ENCODE peak calls at places on chromosome 2, in five cellular contexts. S is islet precursor cell, W is foreskin fibroblast, N is ACHN, D is WTC11. C is an unnamed sample.

GRCh38 chr2:11080253-11081115 is 74.8 kb upstream of the SLC66A3 start:
- DNase-seq in D (no peak), S (peak; percentile 62), W (no peak), N (no peak), C (no peak)

GRCh38 chr2:39150890-39151497 is 30.1 kb upstream of the SOS1 start:
- DNase-seq in D (no peak), N (no peak), S (no peak), W (peak; percentile 63), C (no peak)

GRCh38 chr2:97936199-97936598 is 59.5 kb downstream of the TMEM131 start:
- DNase-seq in S (peak; percentile 93), N (no peak), D (peak; percentile 69), W (no peak), C (peak; percentile 61)

GRCh38 chr2:218402911-218403411 is 3.3 kb downstream of the CTDSP1 start:
- DNase-seq in S (no peak), N (no peak), D (no peak), W (no peak), C (no peak)

GRCh38 chr2:185676316-185676715 is 62.3 kb upstream of the FSIP2 start:
- DNase-seq in S (no peak), N (no peak), W (no peak), D (no peak), C (no peak)

GRCh38 chr2:187525164-187525900 is 28.9 kb downstream of the TFPI start:
- DNase-seq in W (no peak), D (no peak), N (no peak), S (no peak), C (no peak)

GRCh38 chr2:86300496-86300895 is 36.9 kb downstream of the REEP1 start:
- DNase-seq in W (no peak), D (no peak), N (no peak), S (peak; percentile 56), C (no peak)

GRCh38 chr2:73291093-73291460 is 2.3 kb downstream of the EGR4 start:
- DNase-seq in D (peak; percentile 81), S (peak; percentile 85), N (peak; percentile 73), W (peak; percentile 80), C (peak; percentile 84)

GRCh38 chr2:42941633-42942176 is 149.3 kb upstream of the HAAO start:
- DNase-seq in S (no peak), W (no peak), D (no peak), N (no peak), C (no peak)

GRCh38 chr2:185979546-185980071 is 241.0 kb downstream of the FSIP2 start:
- DNase-seq in N (no peak), D (peak; percentile 15), W (peak; percentile 33), S (no peak), C (no peak)

GRCh38 chr2:201661366-201661765 is 18.1 kb upstream of the TMEM237 start:
- DNase-seq in W (no peak), N (no peak), D (no peak), S (no peak), C (no peak)

GRCh38 chr2:60331106-60331809 is 222.2 kb downstream of the BCL11A start:
- DNase-seq in N (no peak), D (no peak), W (no peak), S (no peak), C (no peak)

GRCh38 chr2:40148344-40148743 is 303.5 kb downstream of the SLC8A1 start:
- DNase-seq in D (no peak), S (no peak), W (no peak), N (no peak), C (no peak)

GRCh38 chr2:134405641-134406081 is 151.8 kb downstream of the MGAT5 start:
- DNase-seq in D (no peak), S (no peak), W (peak; percentile 65), N (no peak), C (no peak)

GRCh38 chr2:121004950-121005349 is 269.3 kb downstream of the GLI2 start:
- DNase-seq in D (no peak), N (no peak), S (peak; percentile 75), W (no peak), C (no peak)

GRCh38 chr2:239245107-239245506 is 155.7 kb downstream of the HDAC4 start:
- DNase-seq in D (no peak), S (peak; percentile 43), N (no peak), W (no peak), C (no peak)

GRCh38 chr2:134181219-134181618 is 72.7 kb upstream of the MGAT5 start:
- DNase-seq in D (no peak), S (no peak), N (no peak), W (no peak), C (no peak)

GRCh38 chr2:223925106-223925505 is 20.0 kb downstream of the WDFY1 start:
- DNase-seq in D (no peak), W (peak; percentile 80), N (no peak), S (no peak), C (no peak)

GRCh38 chr2:7378642-7379041 is 461.4 kb downstream of the RNF144A start:
- DNase-seq in W (no peak), N (no peak), S (no peak), D (no peak), C (no peak)

GRCh38 chr2:149047118-149047517 is 8.6 kb downstream of the LYPD6B start:
- DNase-seq in D (no peak), N (no peak), S (no peak), W (no peak), C (no peak)

GRCh38 chr2:65416945-65417344 is 15.5 kb downstream of the SPRED2 start:
- DNase-seq in D (no peak), N (no peak), S (no peak), W (no peak), C (no peak)

GRCh38 chr2:209721497-209721896 is 50.1 kb upstream of the UNC80 start:
- DNase-seq in S (no peak), W (peak; percentile 71), N (no peak), D (no peak), C (no peak)

GRCh38 chr2:109295781-109296117 is 166.7 kb downstream of the SH3RF3 start:
- DNase-seq in S (no peak), D (no peak), W (no peak), N (no peak), C (no peak)

GRCh38 chr2:205646680-205647079 is 35.6 kb upstream of the NRP2 start:
- DNase-seq in W (no peak), S (no peak), D (no peak), N (no peak), C (no peak)

GRCh38 chr2:239002591-239002959 is 154.7 kb downstream of the TWIST2 start:
- DNase-seq in D (no peak), N (no peak), W (no peak), S (peak; percentile 34), C (no peak)

GRCh38 chr2:17518212-17519154 is at the start of gene RAD51AP2:
- DNase-seq in S (peak; percentile 98), D (peak; percentile 82), W (peak; percentile 89), N (peak; percentile 61), C (peak; percentile 88)

GRCh38 chr2:54876764-54877163 is 153.3 kb downstream of the EML6 start:
- DNase-seq in D (no peak), S (no peak), N (no peak), W (no peak), C (no peak)

GRCh38 chr2:643761-644160 is 33.4 kb downstream of the TMEM18 start:
- DNase-seq in D (no peak), S (no peak), W (no peak), N (no peak), C (no peak)

GRCh38 chr2:38556007-38556801 is 46.5 kb downstream of the HNRNPLL start:
- DNase-seq in N (no peak), W (no peak), S (no peak), D (no peak), C (no peak)

GRCh38 chr2:174121612-174122011 is 126.7 kb downstream of the OLA1 start:
- DNase-seq in N (no peak), S (peak; percentile 75), W (no peak), D (no peak), C (no peak)

GRCh38 chr2:126970583-126970982 is 71.9 kb downstream of the TEX51 start:
- DNase-seq in W (no peak), S (peak; percentile 74), N (no peak), D (no peak), C (peak; percentile 36)

GRCh38 chr2:226661789-226662545 is 137.7 kb downstream of the IRS1 start:
- DNase-seq in N (peak; percentile 93), S (peak; percentile 70), W (peak; percentile 76), D (no peak), C (no peak)